ENCODE peak calls at places on chromosomes 3 and 15, in seven cellular contexts. P is coronary artery, J is fibroblast of mammary gland, F is keratinocyte, Z is mucosa of descending colon, C is fibroblast of lung, Y is BE2C. B is an unnamed sample.

GRCh38 chr3:190281308-190282051 is 40.8 kb downstream of the CLDN1 start:
- DNase-seq in P (no peak), J (peak; percentile 54), F (no peak), Z (no peak), C (peak; percentile 71), Y (no peak), B (no peak)

GRCh38 chr3:35528728-35529127 is 110.6 kb upstream of the ARPP21 start:
- DNase-seq in P (no peak), J (no peak), F (no peak), Z (no peak), C (no peak), Y (no peak), B (peak; percentile 60)

GRCh38 chr15:63491116-63491817 is 13.1 kb upstream of the USP3 start:
- DNase-seq in P (no peak), J (peak; percentile 54), F (no peak), Z (no peak), C (no peak), Y (no peak), B (no peak)

GRCh38 chr15:56608140-56608778 is 125.0 kb downstream of the ZNF280D start:
- DNase-seq in P (no peak), J (no peak), F (no peak), Z (peak; percentile 5), C (no peak), Y (no peak), B (peak; percentile 27)

GRCh38 chr3:111827871-111828270 is 31.2 kb upstream of the PHLDB2 start:
- DNase-seq in P (no peak), J (no peak), F (no peak), Z (no peak), C (no peak), Y (no peak), B (no peak)

GRCh38 chr3:30439451-30440053 is 166.8 kb upstream of the TGFBR2 start:
- DNase-seq in P (no peak), J (no peak), F (no peak), Z (no peak), C (peak; percentile 55), Y (no peak), B (no peak)

GRCh38 chr3:129022114-129022994 is 21.2 kb downstream of the EFCC1 start:
- DNase-seq in P (no peak), J (peak; percentile 61), F (no peak), Z (peak; percentile 64), C (peak; percentile 92), Y (no peak), B (no peak)

GRCh38 chr15:28887344-28888174 is 1.8 kb downstream of the APBA2 start:
- DNase-seq in P (no peak), J (no peak), F (no peak), Z (no peak), C (no peak), Y (no peak), B (no peak)

GRCh38 chr3:104245241-104245640 is 1121.5 kb upstream of the ALCAM start:
- DNase-seq in P (no peak), J (no peak), F (no peak), Z (no peak), C (no peak), Y (no peak), B (no peak)

GRCh38 chr15:44490628-44491027 is 46.3 kb upstream of the EIF3J start:
- DNase-seq in P (no peak), J (peak; percentile 42), F (no peak), Z (no peak), C (no peak), Y (no peak), B (peak; percentile 15)

GRCh38 chr3:32551496-32551895 is 19.2 kb downstream of the DYNC1LI1 start:
- DNase-seq in P (no peak), J (no peak), F (no peak), Z (no peak), C (no peak), Y (no peak), B (no peak)

GRCh38 chr15:74967670-74968069 is 11.1 kb upstream of the RPP25 start:
- DNase-seq in P (no peak), J (no peak), F (no peak), Z (no peak), C (no peak), Y (no peak), B (no peak)

GRCh38 chr3:195259146-195259563 is 11.8 kb downstream of the XXYLT1 start:
- DNase-seq in P (no peak), J (peak; percentile 75), F (no peak), Z (no peak), C (peak; percentile 60), Y (peak; percentile 69), B (peak; percentile 64)

GRCh38 chr3:96814581-96815567 is at the start of gene EPHA6:
- DNase-seq in P (no peak), J (no peak), F (no peak), Z (no peak), C (no peak), Y (peak; percentile 24), B (no peak)

GRCh38 chr3:59424268-59425010 is 374.6 kb upstream of the CFAP20DC start:
- DNase-seq in P (no peak), J (peak; percentile 92), F (peak; percentile 36), Z (no peak), C (peak; percentile 90), Y (no peak), B (peak; percentile 85)

GRCh38 chr15:71679223-71680078 is 130.9 kb upstream of the NR2E3 start:
- DNase-seq in P (no peak), J (peak; percentile 87), F (no peak), Z (no peak), C (no peak), Y (no peak), B (peak; percentile 31)

GRCh38 chr3:54427951-54428871 is 305.9 kb downstream of the CACNA2D3 start:
- DNase-seq in P (no peak), J (peak; percentile 71), F (peak; percentile 11), Z (peak; percentile 76), C (peak; percentile 78), Y (peak; percentile 58), B (peak; percentile 76)

GRCh38 chr15:94246016-94246415 is 14.7 kb downstream of the MCTP2 start:
- DNase-seq in P (no peak), J (no peak), F (no peak), Z (no peak), C (no peak), Y (no peak), B (no peak)

GRCh38 chr3:62562596-62562995 is 189.2 kb upstream of the FEZF2 start:
- DNase-seq in P (no peak), J (peak; percentile 85), F (no peak), Z (no peak), C (no peak), Y (no peak), B (no peak)

GRCh38 chr15:90264649-90265048 is 823 bp upstream of the NGRN start:
- DNase-seq in P (no peak), J (no peak), F (no peak), Z (peak; percentile 70), C (no peak), Y (no peak), B (no peak)

GRCh38 chr3:194135516-194135805 is 487 bp upstream of the HES1 start:
- DNase-seq in P (no peak), J (no peak), F (no peak), Z (no peak), C (no peak), Y (no peak), B (no peak)

GRCh38 chr3:179174898-179175297 is 26.7 kb downstream of the PIK3CA start:
- DNase-seq in P (no peak), J (no peak), F (no peak), Z (no peak), C (no peak), Y (no peak), B (no peak)

DNA sequence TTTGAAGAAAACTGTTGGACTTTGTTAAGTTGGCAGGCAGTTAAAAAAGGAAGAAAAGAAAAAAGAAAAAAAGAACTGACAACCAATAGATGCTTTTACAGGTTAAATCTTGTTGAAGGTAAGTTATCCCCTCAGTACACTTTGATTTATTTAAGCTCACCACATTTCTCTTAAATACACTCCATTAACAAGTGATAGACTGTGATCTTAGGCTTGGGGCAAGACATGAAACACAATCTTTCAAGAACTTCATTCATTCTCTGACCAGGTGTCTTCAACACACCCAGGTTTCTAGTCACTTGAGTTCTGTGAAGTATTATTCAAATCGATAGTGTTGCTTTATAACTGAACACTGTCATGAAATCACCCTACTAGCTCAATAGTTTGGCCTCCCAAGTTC is 751.9 kb downstream of the ROBO1 start:
- DNase-seq in P (no peak), J (no peak), F (no peak), Z (no peak), C (no peak), Y (no peak), B (no peak)
- H3K4me3 ChIP-seq in P (peak overlapping the region; percentile 14), J (no peak overlapping the region), F (peak overlapping the region; percentile 62), Z (no peak overlapping the region), C (peak overlapping the region; percentile 92), Y (peak overlapping the region; percentile 71), B (peak overlapping the region; percentile 85)

GRCh38 chr3:133384331-133385027 is 15.4 kb upstream of the BFSP2 start:
- DNase-seq in P (no peak), J (peak; percentile 43), F (no peak), Z (peak; percentile 33), C (peak; percentile 70), Y (peak; percentile 95), B (peak; percentile 71)
- TF ChIP-seq CTCF in P (peak; percentile 55), J (peak; percentile 52), F (peak; percentile 85), Z (peak; percentile 18), C (peak; percentile 89), Y (peak; percentile 100), B (peak; percentile 96)

DNA sequence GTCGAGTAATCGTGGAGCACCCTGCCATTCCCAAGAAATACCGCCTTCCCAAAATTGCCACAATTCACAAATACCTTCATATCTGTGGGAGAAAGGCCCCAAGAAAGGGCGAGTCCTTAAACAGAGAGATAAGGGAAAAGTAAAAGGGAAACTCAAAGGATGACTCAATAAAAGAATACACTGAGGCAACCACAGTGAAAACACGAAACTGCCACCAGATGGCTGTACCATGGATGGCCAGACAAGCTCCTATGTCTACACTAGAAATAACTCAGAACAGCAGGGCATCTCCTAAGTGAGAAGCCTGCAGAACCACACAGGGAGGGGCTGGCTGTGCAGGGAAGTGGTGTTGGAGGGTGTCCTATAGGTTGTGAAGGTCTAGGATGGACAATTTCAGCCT is 25.0 kb downstream of the SRGAP3 start:
- DNase-seq in P (no peak), J (peak; percentile 19), F (no peak), Z (no peak), C (no peak), Y (no peak), B (no peak)
- H3K4me3 ChIP-seq in P (no peak overlapping the region), J (no peak overlapping the region), F (no peak overlapping the region), Z (no peak overlapping the region), C (no peak overlapping the region), Y (no peak overlapping the region), B (no peak overlapping the region)

DNA sequence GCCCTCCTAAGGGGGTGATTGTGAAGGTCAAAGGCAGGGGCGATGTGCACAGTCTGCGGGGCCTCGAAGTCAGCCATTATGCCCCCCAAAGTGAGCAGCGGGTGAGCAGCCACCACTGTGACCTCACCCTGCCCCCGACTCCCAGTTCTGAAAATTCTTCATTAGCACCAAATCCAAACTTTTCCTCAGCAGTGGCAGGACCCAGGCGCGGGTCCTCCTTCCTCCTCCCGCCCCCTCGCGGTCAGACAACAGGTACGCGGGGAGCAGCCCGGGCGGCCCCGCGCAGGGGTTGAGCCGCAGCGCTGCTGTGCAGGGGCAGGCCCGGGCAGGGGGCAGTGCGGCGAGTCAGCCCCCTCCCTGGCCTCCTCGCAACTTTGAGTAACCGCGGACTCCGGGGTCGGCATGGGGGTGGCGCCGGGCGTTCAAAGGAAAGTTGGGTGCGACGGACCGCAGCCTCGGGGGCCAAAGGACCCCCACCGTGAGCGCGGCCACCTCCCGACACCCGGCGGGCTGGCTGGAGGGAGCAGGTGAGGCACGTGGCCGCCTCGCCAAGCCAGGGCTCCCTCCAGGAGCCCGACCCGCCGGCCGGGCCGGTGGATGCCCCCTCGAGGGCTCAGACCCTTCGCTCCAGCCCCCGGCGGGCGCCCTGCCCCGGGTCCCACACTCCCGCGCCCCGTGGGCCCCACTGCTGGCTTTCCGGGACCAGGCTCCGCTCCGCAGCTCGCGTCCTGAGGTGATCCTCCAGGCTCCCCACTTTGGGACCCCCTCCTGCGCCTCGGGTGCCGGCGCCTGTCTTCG is 49.4 kb upstream of the CCDC174 start:
- DNase-seq in P (no peak), J (no peak), F (no peak), Z (no peak), C (no peak), Y (no peak), B (no peak)
- TF ChIP-seq CTCF in P (no peak), J (no peak), F (no peak), Z (no peak), C (no peak), Y (peak; percentile 21), B (no peak)

B was measured in astrocyte of the spinal cord.